ENCODE peak calls at places on chromosomes 6 and 20, in nine cellular contexts. One of them, this sample, is unnamed.

GRCh38 chr6:79408598-79408997 is 128.6 kb downstream of the LCA5 start:
- DNase-seq in stimulated activated CD4-positive, alpha-beta T cell treated with anti-CD3 and anti-CD28 coated beads, Interleukin-15, amount 100 ng/mL, for 1 hour: no peak
- DNase-seq in SJSA1: no peak
- DNase-seq in left ventricle myocardium inferior: no peak
- DNase-seq in cardiac fibroblast: no peak
- DNase-seq in adipocyte: no peak
- DNase-seq in Kasumi-1: no peak
- DNase-seq in activated naive CD8-positive, alpha-beta T cell treated with anti-CD3 and anti-CD28 coated beads, Interleukin-2, amount 50 U/mL, for 16 hours: no peak
- DNase-seq in ELR: no peak
- DNase-seq in this sample: no peak

GRCh38 chr6:35497571-35498406 is 910 bp upstream of the TEAD3 start:
- DNase-seq in left ventricle myocardium inferior: peak; percentile 83
- DNase-seq in stimulated activated CD4-positive, alpha-beta T cell treated with anti-CD3 and anti-CD28 coated beads, Interleukin-15, amount 100 ng/mL, for 1 hour: no peak
- DNase-seq in SJSA1: peak; percentile 67
- DNase-seq in adipocyte: peak; percentile 93
- DNase-seq in ELR: peak; percentile 83
- DNase-seq in Kasumi-1: no peak
- DNase-seq in activated naive CD8-positive, alpha-beta T cell treated with anti-CD3 and anti-CD28 coated beads, Interleukin-2, amount 50 U/mL, for 16 hours: no peak
- DNase-seq in cardiac fibroblast: peak; percentile 86
- DNase-seq in this sample: peak; percentile 39

GRCh38 chr6:159754401-159754800 is 7.4 kb upstream of the ACAT2 start:
- DNase-seq in stimulated activated CD4-positive, alpha-beta T cell treated with anti-CD3 and anti-CD28 coated beads, Interleukin-15, amount 100 ng/mL, for 1 hour: no peak
- DNase-seq in Kasumi-1: no peak
- DNase-seq in ELR: no peak
- DNase-seq in left ventricle myocardium inferior: no peak
- DNase-seq in activated naive CD8-positive, alpha-beta T cell treated with anti-CD3 and anti-CD28 coated beads, Interleukin-2, amount 50 U/mL, for 16 hours: no peak
- DNase-seq in SJSA1: no peak
- DNase-seq in adipocyte: no peak
- DNase-seq in cardiac fibroblast: no peak
- DNase-seq in this sample: no peak

GRCh38 chr6:33987531-33988021 is 158.3 kb downstream of the GRM4 start:
- DNase-seq in activated naive CD8-positive, alpha-beta T cell treated with anti-CD3 and anti-CD28 coated beads, Interleukin-2, amount 50 U/mL, for 16 hours: no peak
- DNase-seq in ELR: no peak
- DNase-seq in cardiac fibroblast: no peak
- DNase-seq in SJSA1: no peak
- DNase-seq in adipocyte: no peak
- DNase-seq in left ventricle myocardium inferior: no peak
- DNase-seq in stimulated activated CD4-positive, alpha-beta T cell treated with anti-CD3 and anti-CD28 coated beads, Interleukin-15, amount 100 ng/mL, for 1 hour: no peak
- DNase-seq in Kasumi-1: no peak
- DNase-seq in this sample: no peak

GRCh38 chr6:148068391-148068790 is 274.2 kb upstream of the SASH1 start:
- DNase-seq in activated naive CD8-positive, alpha-beta T cell treated with anti-CD3 and anti-CD28 coated beads, Interleukin-2, amount 50 U/mL, for 16 hours: no peak
- DNase-seq in left ventricle myocardium inferior: no peak
- DNase-seq in ELR: no peak
- DNase-seq in cardiac fibroblast: no peak
- DNase-seq in SJSA1: no peak
- DNase-seq in Kasumi-1: no peak
- DNase-seq in adipocyte: no peak
- DNase-seq in stimulated activated CD4-positive, alpha-beta T cell treated with anti-CD3 and anti-CD28 coated beads, Interleukin-15, amount 100 ng/mL, for 1 hour: no peak
- DNase-seq in this sample: peak; percentile 51

GRCh38 chr20:62325172-62325905 is 22.5 kb downstream of the ADRM1 start:
- DNase-seq in adipocyte: no peak
- DNase-seq in left ventricle myocardium inferior: no peak
- DNase-seq in stimulated activated CD4-positive, alpha-beta T cell treated with anti-CD3 and anti-CD28 coated beads, Interleukin-15, amount 100 ng/mL, for 1 hour: no peak
- DNase-seq in activated naive CD8-positive, alpha-beta T cell treated with anti-CD3 and anti-CD28 coated beads, Interleukin-2, amount 50 U/mL, for 16 hours: no peak
- DNase-seq in ELR: no peak
- DNase-seq in SJSA1: no peak
- DNase-seq in cardiac fibroblast: no peak
- DNase-seq in Kasumi-1: no peak
- DNase-seq in this sample: no peak

GRCh38 chr6:63352587-63353281 is 33.0 kb upstream of the LGSN start:
- DNase-seq in left ventricle myocardium inferior: no peak
- DNase-seq in SJSA1: no peak
- DNase-seq in activated naive CD8-positive, alpha-beta T cell treated with anti-CD3 and anti-CD28 coated beads, Interleukin-2, amount 50 U/mL, for 16 hours: no peak
- DNase-seq in Kasumi-1: peak; percentile 95
- DNase-seq in stimulated activated CD4-positive, alpha-beta T cell treated with anti-CD3 and anti-CD28 coated beads, Interleukin-15, amount 100 ng/mL, for 1 hour: no peak
- DNase-seq in ELR: peak; percentile 49
- DNase-seq in cardiac fibroblast: peak; percentile 74
- DNase-seq in adipocyte: peak; percentile 21
- DNase-seq in this sample: peak; percentile 19

GRCh38 chr6:118650500-118651281 is 700 bp downstream of the CEP85L start:
- DNase-seq in SJSA1: peak; percentile 66
- DNase-seq in Kasumi-1: peak; percentile 47
- DNase-seq in adipocyte: peak; percentile 82
- DNase-seq in left ventricle myocardium inferior: peak; percentile 53
- DNase-seq in ELR: peak; percentile 79
- DNase-seq in activated naive CD8-positive, alpha-beta T cell treated with anti-CD3 and anti-CD28 coated beads, Interleukin-2, amount 50 U/mL, for 16 hours: no peak
- DNase-seq in stimulated activated CD4-positive, alpha-beta T cell treated with anti-CD3 and anti-CD28 coated beads, Interleukin-15, amount 100 ng/mL, for 1 hour: no peak
- DNase-seq in cardiac fibroblast: peak; percentile 54
- DNase-seq in this sample: peak; percentile 70

GRCh38 chr6:163548624-163549023 is 134.1 kb downstream of the QKI start:
- DNase-seq in adipocyte: no peak
- DNase-seq in Kasumi-1: no peak
- DNase-seq in left ventricle myocardium inferior: no peak
- DNase-seq in ELR: no peak
- DNase-seq in cardiac fibroblast: no peak
- DNase-seq in activated naive CD8-positive, alpha-beta T cell treated with anti-CD3 and anti-CD28 coated beads, Interleukin-2, amount 50 U/mL, for 16 hours: no peak
- DNase-seq in SJSA1: no peak
- DNase-seq in stimulated activated CD4-positive, alpha-beta T cell treated with anti-CD3 and anti-CD28 coated beads, Interleukin-15, amount 100 ng/mL, for 1 hour: no peak
- DNase-seq in this sample: no peak

GRCh38 chr20:64214952-64215351 is 40.6 kb upstream of the PCMTD2 start:
- DNase-seq in adipocyte: no peak
- DNase-seq in cardiac fibroblast: no peak
- DNase-seq in stimulated activated CD4-positive, alpha-beta T cell treated with anti-CD3 and anti-CD28 coated beads, Interleukin-15, amount 100 ng/mL, for 1 hour: no peak
- DNase-seq in left ventricle myocardium inferior: no peak
- DNase-seq in Kasumi-1: no peak
- DNase-seq in SJSA1: no peak
- DNase-seq in ELR: no peak
- DNase-seq in activated naive CD8-positive, alpha-beta T cell treated with anti-CD3 and anti-CD28 coated beads, Interleukin-2, amount 50 U/mL, for 16 hours: no peak
- DNase-seq in this sample: no peak

GRCh38 chr6:68756454-68757375 is 121.6 kb downstream of the ADGRB3 start:
- DNase-seq in left ventricle myocardium inferior: no peak
- DNase-seq in ELR: no peak
- DNase-seq in Kasumi-1: peak; percentile 81
- DNase-seq in activated naive CD8-positive, alpha-beta T cell treated with anti-CD3 and anti-CD28 coated beads, Interleukin-2, amount 50 U/mL, for 16 hours: no peak
- DNase-seq in stimulated activated CD4-positive, alpha-beta T cell treated with anti-CD3 and anti-CD28 coated beads, Interleukin-15, amount 100 ng/mL, for 1 hour: no peak
- DNase-seq in SJSA1: no peak
- DNase-seq in cardiac fibroblast: no peak
- DNase-seq in adipocyte: no peak
- DNase-seq in this sample: no peak

GRCh38 chr20:33731693-33732165 is at the start of gene ZNF341:
- DNase-seq in SJSA1: peak; percentile 83
- DNase-seq in adipocyte: no peak
- DNase-seq in stimulated activated CD4-positive, alpha-beta T cell treated with anti-CD3 and anti-CD28 coated beads, Interleukin-15, amount 100 ng/mL, for 1 hour: peak; percentile 79
- DNase-seq in left ventricle myocardium inferior: peak; percentile 90
- DNase-seq in activated naive CD8-positive, alpha-beta T cell treated with anti-CD3 and anti-CD28 coated beads, Interleukin-2, amount 50 U/mL, for 16 hours: peak; percentile 72
- DNase-seq in cardiac fibroblast: peak; percentile 93
- DNase-seq in Kasumi-1: peak; percentile 66
- DNase-seq in ELR: peak; percentile 92
- DNase-seq in this sample: peak; percentile 89

GRCh38 chr6:27280064-27280539 is 32.0 kb downstream of the POM121L2 start:
- DNase-seq in cardiac fibroblast: peak; percentile 51
- DNase-seq in ELR: peak; percentile 76
- DNase-seq in SJSA1: peak; percentile 25
- DNase-seq in stimulated activated CD4-positive, alpha-beta T cell treated with anti-CD3 and anti-CD28 coated beads, Interleukin-15, amount 100 ng/mL, for 1 hour: no peak
- DNase-seq in adipocyte: peak; percentile 73
- DNase-seq in activated naive CD8-positive, alpha-beta T cell treated with anti-CD3 and anti-CD28 coated beads, Interleukin-2, amount 50 U/mL, for 16 hours: no peak
- DNase-seq in Kasumi-1: peak; percentile 64
- DNase-seq in left ventricle myocardium inferior: no peak
- DNase-seq in this sample: peak; percentile 53

GRCh38 chr6:41159415-41160082 is 3.4 kb downstream of the TREM2 start:
- DNase-seq in activated naive CD8-positive, alpha-beta T cell treated with anti-CD3 and anti-CD28 coated beads, Interleukin-2, amount 50 U/mL, for 16 hours: no peak
- DNase-seq in stimulated activated CD4-positive, alpha-beta T cell treated with anti-CD3 and anti-CD28 coated beads, Interleukin-15, amount 100 ng/mL, for 1 hour: no peak
- DNase-seq in adipocyte: peak; percentile 39
- DNase-seq in left ventricle myocardium inferior: no peak
- DNase-seq in cardiac fibroblast: peak; percentile 38
- DNase-seq in ELR: no peak
- DNase-seq in SJSA1: no peak
- DNase-seq in Kasumi-1: no peak
- DNase-seq in this sample: no peak

GRCh38 chr20:38460040-38460623 is 12.5 kb upstream of the RALGAPB start:
- DNase-seq in cardiac fibroblast: peak; percentile 92
- DNase-seq in adipocyte: peak; percentile 61
- DNase-seq in activated naive CD8-positive, alpha-beta T cell treated with anti-CD3 and anti-CD28 coated beads, Interleukin-2, amount 50 U/mL, for 16 hours: no peak
- DNase-seq in SJSA1: peak; percentile 54
- DNase-seq in ELR: peak; percentile 95
- DNase-seq in Kasumi-1: peak; percentile 39
- DNase-seq in left ventricle myocardium inferior: no peak
- DNase-seq in stimulated activated CD4-positive, alpha-beta T cell treated with anti-CD3 and anti-CD28 coated beads, Interleukin-15, amount 100 ng/mL, for 1 hour: no peak
- DNase-seq in this sample: peak; percentile 94

GRCh38 chr6:13432526-13433218 is 54.7 kb downstream of the GFOD1 start:
- DNase-seq in SJSA1: no peak
- DNase-seq in activated naive CD8-positive, alpha-beta T cell treated with anti-CD3 and anti-CD28 coated beads, Interleukin-2, amount 50 U/mL, for 16 hours: no peak
- DNase-seq in cardiac fibroblast: no peak
- DNase-seq in Kasumi-1: no peak
- DNase-seq in ELR: no peak
- DNase-seq in stimulated activated CD4-positive, alpha-beta T cell treated with anti-CD3 and anti-CD28 coated beads, Interleukin-15, amount 100 ng/mL, for 1 hour: no peak
- DNase-seq in adipocyte: no peak
- DNase-seq in left ventricle myocardium inferior: no peak
- DNase-seq in this sample: no peak

GRCh38 chr6:105226598-105227291 is 46.9 kb upstream of the POPDC3 start:
- DNase-seq in stimulated activated CD4-positive, alpha-beta T cell treated with anti-CD3 and anti-CD28 coated beads, Interleukin-15, amount 100 ng/mL, for 1 hour: no peak
- DNase-seq in SJSA1: no peak
- DNase-seq in Kasumi-1: no peak
- DNase-seq in adipocyte: no peak
- DNase-seq in cardiac fibroblast: peak; percentile 31
- DNase-seq in ELR: peak; percentile 49
- DNase-seq in activated naive CD8-positive, alpha-beta T cell treated with anti-CD3 and anti-CD28 coated beads, Interleukin-2, amount 50 U/mL, for 16 hours: no peak
- DNase-seq in left ventricle myocardium inferior: no peak
- DNase-seq in this sample: peak; percentile 7

GRCh38 chr6:14499804-14500203 is 382.2 kb downstream of the CD83 start:
- DNase-seq in stimulated activated CD4-positive, alpha-beta T cell treated with anti-CD3 and anti-CD28 coated beads, Interleukin-15, amount 100 ng/mL, for 1 hour: no peak
- DNase-seq in SJSA1: peak; percentile 66
- DNase-seq in adipocyte: peak; percentile 90
- DNase-seq in Kasumi-1: no peak
- DNase-seq in left ventricle myocardium inferior: no peak
- DNase-seq in activated naive CD8-positive, alpha-beta T cell treated with anti-CD3 and anti-CD28 coated beads, Interleukin-2, amount 50 U/mL, for 16 hours: no peak
- DNase-seq in cardiac fibroblast: peak; percentile 88
- DNase-seq in ELR: peak; percentile 88
- DNase-seq in this sample: no peak

GRCh38 chr6:9126845-9127560 is 691.7 kb upstream of the SLC35B3 start:
- DNase-seq in activated naive CD8-positive, alpha-beta T cell treated with anti-CD3 and anti-CD28 coated beads, Interleukin-2, amount 50 U/mL, for 16 hours: no peak
- DNase-seq in Kasumi-1: no peak
- DNase-seq in left ventricle myocardium inferior: no peak
- DNase-seq in ELR: peak; percentile 99
- DNase-seq in cardiac fibroblast: peak; percentile 38
- DNase-seq in stimulated activated CD4-positive, alpha-beta T cell treated with anti-CD3 and anti-CD28 coated beads, Interleukin-15, amount 100 ng/mL, for 1 hour: no peak
- DNase-seq in SJSA1: peak; percentile 66
- DNase-seq in adipocyte: peak; percentile 84
- DNase-seq in this sample: peak; percentile 5

GRCh38 chr6:75488026-75488425 is 5.6 kb downstream of the FILIP1 start:
- DNase-seq in stimulated activated CD4-positive, alpha-beta T cell treated with anti-CD3 and anti-CD28 coated beads, Interleukin-15, amount 100 ng/mL, for 1 hour: no peak
- DNase-seq in Kasumi-1: peak; percentile 12
- DNase-seq in SJSA1: no peak
- DNase-seq in left ventricle myocardium inferior: no peak
- DNase-seq in activated naive CD8-positive, alpha-beta T cell treated with anti-CD3 and anti-CD28 coated beads, Interleukin-2, amount 50 U/mL, for 16 hours: no peak
- DNase-seq in adipocyte: peak; percentile 71
- DNase-seq in ELR: no peak
- DNase-seq in cardiac fibroblast: peak; percentile 82
- DNase-seq in this sample: peak; percentile 50

GRCh38 chr6:131828080-131828479 is 20.3 kb downstream of the ENPP1 start:
- DNase-seq in left ventricle myocardium inferior: no peak
- DNase-seq in ELR: peak; percentile 40
- DNase-seq in cardiac fibroblast: no peak
- DNase-seq in SJSA1: no peak
- DNase-seq in adipocyte: peak; percentile 65
- DNase-seq in stimulated activated CD4-positive, alpha-beta T cell treated with anti-CD3 and anti-CD28 coated beads, Interleukin-15, amount 100 ng/mL, for 1 hour: no peak
- DNase-seq in Kasumi-1: no peak
- DNase-seq in activated naive CD8-positive, alpha-beta T cell treated with anti-CD3 and anti-CD28 coated beads, Interleukin-2, amount 50 U/mL, for 16 hours: no peak
- DNase-seq in this sample: no peak

GRCh38 chr20:24993337-24994185 is 1.0 kb upstream of the APMAP start:
- DNase-seq in cardiac fibroblast: peak; percentile 69
- DNase-seq in adipocyte: peak; percentile 74
- DNase-seq in activated naive CD8-positive, alpha-beta T cell treated with anti-CD3 and anti-CD28 coated beads, Interleukin-2, amount 50 U/mL, for 16 hours: no peak
- DNase-seq in Kasumi-1: peak; percentile 44
- DNase-seq in stimulated activated CD4-positive, alpha-beta T cell treated with anti-CD3 and anti-CD28 coated beads, Interleukin-15, amount 100 ng/mL, for 1 hour: no peak
- DNase-seq in left ventricle myocardium inferior: no peak
- DNase-seq in SJSA1: peak; percentile 55
- DNase-seq in ELR: peak; percentile 72
- DNase-seq in this sample: peak; percentile 61

GRCh38 chr20:41135187-41135887 is 2.0 kb upstream of the PLCG1 start:
- DNase-seq in cardiac fibroblast: peak; percentile 38
- DNase-seq in ELR: peak; percentile 57
- DNase-seq in stimulated activated CD4-positive, alpha-beta T cell treated with anti-CD3 and anti-CD28 coated beads, Interleukin-15, amount 100 ng/mL, for 1 hour: no peak
- DNase-seq in adipocyte: peak; percentile 32
- DNase-seq in SJSA1: peak; percentile 28
- DNase-seq in Kasumi-1: peak; percentile 78
- DNase-seq in activated naive CD8-positive, alpha-beta T cell treated with anti-CD3 and anti-CD28 coated beads, Interleukin-2, amount 50 U/mL, for 16 hours: peak; percentile 27
- DNase-seq in left ventricle myocardium inferior: no peak
- DNase-seq in this sample: peak; percentile 79

GRCh38 chr20:32823078-32823477 is 3.3 kb downstream of the MAPRE1 start:
- DNase-seq in left ventricle myocardium inferior: no peak
- DNase-seq in adipocyte: peak; percentile 76
- DNase-seq in Kasumi-1: peak; percentile 81
- DNase-seq in stimulated activated CD4-positive, alpha-beta T cell treated with anti-CD3 and anti-CD28 coated beads, Interleukin-15, amount 100 ng/mL, for 1 hour: no peak
- DNase-seq in cardiac fibroblast: peak; percentile 71
- DNase-seq in activated naive CD8-positive, alpha-beta T cell treated with anti-CD3 and anti-CD28 coated beads, Interleukin-2, amount 50 U/mL, for 16 hours: no peak
- DNase-seq in ELR: peak; percentile 91
- DNase-seq in SJSA1: peak; percentile 30
- DNase-seq in this sample: peak; percentile 21

GRCh38 chr20:62045529-62046277 is 20.0 kb downstream of the TAF4 start:
- DNase-seq in ELR: no peak
- DNase-seq in Kasumi-1: peak; percentile 8
- DNase-seq in adipocyte: no peak
- DNase-seq in SJSA1: no peak
- DNase-seq in activated naive CD8-positive, alpha-beta T cell treated with anti-CD3 and anti-CD28 coated beads, Interleukin-2, amount 50 U/mL, for 16 hours: no peak
- DNase-seq in stimulated activated CD4-positive, alpha-beta T cell treated with anti-CD3 and anti-CD28 coated beads, Interleukin-15, amount 100 ng/mL, for 1 hour: no peak
- DNase-seq in cardiac fibroblast: no peak
- DNase-seq in left ventricle myocardium inferior: peak; percentile 2
- DNase-seq in this sample: no peak

GRCh38 chr20:36162272-36162966 is 7.9 kb downstream of the EPB41L1 start:
- DNase-seq in ELR: no peak
- DNase-seq in Kasumi-1: no peak
- DNase-seq in SJSA1: no peak
- DNase-seq in adipocyte: peak; percentile 32
- DNase-seq in activated naive CD8-positive, alpha-beta T cell treated with anti-CD3 and anti-CD28 coated beads, Interleukin-2, amount 50 U/mL, for 16 hours: no peak
- DNase-seq in left ventricle myocardium inferior: no peak
- DNase-seq in cardiac fibroblast: no peak
- DNase-seq in stimulated activated CD4-positive, alpha-beta T cell treated with anti-CD3 and anti-CD28 coated beads, Interleukin-15, amount 100 ng/mL, for 1 hour: no peak
- DNase-seq in this sample: peak; percentile 45

GRCh38 chr6:69758214-69758613 is 38.6 kb downstream of the LMBRD1 start:
- DNase-seq in stimulated activated CD4-positive, alpha-beta T cell treated with anti-CD3 and anti-CD28 coated beads, Interleukin-15, amount 100 ng/mL, for 1 hour: no peak
- DNase-seq in ELR: no peak
- DNase-seq in cardiac fibroblast: no peak
- DNase-seq in adipocyte: no peak
- DNase-seq in Kasumi-1: no peak
- DNase-seq in SJSA1: no peak
- DNase-seq in left ventricle myocardium inferior: no peak
- DNase-seq in activated naive CD8-positive, alpha-beta T cell treated with anti-CD3 and anti-CD28 coated beads, Interleukin-2, amount 50 U/mL, for 16 hours: no peak
- DNase-seq in this sample: no peak

GRCh38 chr20:2752631-2753455 is 47.6 kb downstream of the CPXM1 start:
- DNase-seq in left ventricle myocardium inferior: no peak
- DNase-seq in Kasumi-1: peak; percentile 50
- DNase-seq in activated naive CD8-positive, alpha-beta T cell treated with anti-CD3 and anti-CD28 coated beads, Interleukin-2, amount 50 U/mL, for 16 hours: no peak
- DNase-seq in ELR: peak; percentile 62
- DNase-seq in cardiac fibroblast: peak; percentile 57
- DNase-seq in adipocyte: peak; percentile 82
- DNase-seq in SJSA1: peak; percentile 67
- DNase-seq in stimulated activated CD4-positive, alpha-beta T cell treated with anti-CD3 and anti-CD28 coated beads, Interleukin-15, amount 100 ng/mL, for 1 hour: no peak
- DNase-seq in this sample: peak; percentile 62

GRCh38 chr6:109118955-109119354 is 23.6 kb downstream of the CEP57L1 start:
- DNase-seq in stimulated activated CD4-positive, alpha-beta T cell treated with anti-CD3 and anti-CD28 coated beads, Interleukin-15, amount 100 ng/mL, for 1 hour: no peak
- DNase-seq in left ventricle myocardium inferior: no peak
- DNase-seq in ELR: no peak
- DNase-seq in cardiac fibroblast: peak; percentile 15
- DNase-seq in adipocyte: no peak
- DNase-seq in Kasumi-1: no peak
- DNase-seq in SJSA1: no peak
- DNase-seq in activated naive CD8-positive, alpha-beta T cell treated with anti-CD3 and anti-CD28 coated beads, Interleukin-2, amount 50 U/mL, for 16 hours: no peak
- DNase-seq in this sample: peak; percentile 28

GRCh38 chr20:25318471-25319240 is 70.8 kb downstream of the PYGB start:
- DNase-seq in cardiac fibroblast: no peak
- DNase-seq in SJSA1: no peak
- DNase-seq in stimulated activated CD4-positive, alpha-beta T cell treated with anti-CD3 and anti-CD28 coated beads, Interleukin-15, amount 100 ng/mL, for 1 hour: no peak
- DNase-seq in adipocyte: no peak
- DNase-seq in Kasumi-1: peak; percentile 67
- DNase-seq in ELR: no peak
- DNase-seq in activated naive CD8-positive, alpha-beta T cell treated with anti-CD3 and anti-CD28 coated beads, Interleukin-2, amount 50 U/mL, for 16 hours: no peak
- DNase-seq in left ventricle myocardium inferior: no peak
- DNase-seq in this sample: no peak

GRCh38 chr20:49431345-49431744 is 51.1 kb downstream of the KCNB1 start:
- DNase-seq in ELR: no peak
- DNase-seq in stimulated activated CD4-positive, alpha-beta T cell treated with anti-CD3 and anti-CD28 coated beads, Interleukin-15, amount 100 ng/mL, for 1 hour: no peak
- DNase-seq in activated naive CD8-positive, alpha-beta T cell treated with anti-CD3 and anti-CD28 coated beads, Interleukin-2, amount 50 U/mL, for 16 hours: no peak
- DNase-seq in Kasumi-1: no peak
- DNase-seq in adipocyte: no peak
- DNase-seq in SJSA1: no peak
- DNase-seq in left ventricle myocardium inferior: no peak
- DNase-seq in cardiac fibroblast: no peak
- DNase-seq in this sample: no peak